ENCODE peak calls at places on chromosomes 7 and 10, in four cellular contexts. T is brain microvascular endothelial cell, W is RWPE1, U is astrocyte of the spinal cord. M is an unnamed sample.
A peak's percentile ranks its signal among the peaks of the same experiment; 100 is the strongest.

GRCh38 chr7:141158562-141158961 is 84.7 kb downstream of the TMEM178B start:
- DNase-seq in T (peak; percentile 100), W (peak; percentile 70), U (peak; percentile 99), M (no peak)

GRCh38 chr10:127976286-127976685 is 69.4 kb downstream of the PTPRE start:
- DNase-seq in T (no peak), W (no peak), U (no peak), M (no peak)

GRCh38 chr7:42869131-42870020 is 42.5 kb downstream of the C7orf25 start:
- DNase-seq in T (peak; percentile 44), W (no peak), U (no peak), M (peak; percentile 79)

GRCh38 chr7:8056431-8056830 is 87.8 kb downstream of the GLCCI1 start:
- DNase-seq in T (no peak), W (no peak), U (no peak), M (no peak)

GRCh38 chr7:107938448-107939250 is 47.7 kb downstream of the DLD start:
- DNase-seq in T (no peak), W (no peak), U (no peak), M (no peak)

GRCh38 chr7:157233677-157234076 is 95.0 kb downstream of the UBE3C start:
- DNase-seq in T (peak; percentile 48), W (no peak), U (peak; percentile 36), M (no peak)

GRCh38 chr7:144027070-144027469 is 21.7 kb upstream of the OR2A5 start:
- DNase-seq in T (no peak), W (peak; percentile 7), U (peak; percentile 46), M (no peak)

GRCh38 chr7:69833964-69834363 is 235.7 kb downstream of the AUTS2 start:
- DNase-seq in T (no peak), W (no peak), U (no peak), M (no peak)

GRCh38 chr7:44221231-44221791 is 20.5 kb downstream of the YKT6 start:
- DNase-seq in T (no peak), W (no peak), U (no peak), M (no peak)

GRCh38 chr10:74333174-74333573 is 182.2 kb downstream of the ADK start:
- DNase-seq in T (no peak), W (no peak), U (peak; percentile 70), M (no peak)

GRCh38 chr7:82805527-82805960 is 357.1 kb downstream of the PCLO start:
- DNase-seq in T (peak; percentile 77), W (peak; percentile 66), U (peak; percentile 91), M (no peak)

GRCh38 chr7:134905375-134905774 is 80.9 kb upstream of the AGBL3 start:
- DNase-seq in T (peak; percentile 81), W (no peak), U (peak; percentile 91), M (no peak)

GRCh38 chr7:79308176-79308575 is 145.3 kb downstream of the MAGI2 start:
- DNase-seq in T (no peak), W (no peak), U (no peak), M (no peak)

GRCh38 chr10:109988231-109988630 is 19.6 kb upstream of the ADD3 start:
- DNase-seq in T (no peak), W (no peak), U (no peak), M (no peak)

GRCh38 chr10:28135258-28135657 is 136.4 kb upstream of the ODAD2 start:
- DNase-seq in T (no peak), W (no peak), U (no peak), M (no peak)

GRCh38 chr10:70381491-70382421 is 669 bp downstream of the LRRC20 start:
- DNase-seq in T (peak; percentile 2), W (peak; percentile 48), U (no peak), M (peak; percentile 51)

GRCh38 chr10:99906470-99906869 is 103.3 kb downstream of the DNMBP start:
- DNase-seq in T (peak; percentile 90), W (peak; percentile 97), U (peak; percentile 96), M (no peak)

GRCh38 chr10:125105155-125105554 is 55.2 kb downstream of the CTBP2 start:
- DNase-seq in T (no peak), W (no peak), U (no peak), M (no peak)
- TF ChIP-seq CTCF in T (no peak), W (no peak), U (no peak), M (no peak)

DNA sequence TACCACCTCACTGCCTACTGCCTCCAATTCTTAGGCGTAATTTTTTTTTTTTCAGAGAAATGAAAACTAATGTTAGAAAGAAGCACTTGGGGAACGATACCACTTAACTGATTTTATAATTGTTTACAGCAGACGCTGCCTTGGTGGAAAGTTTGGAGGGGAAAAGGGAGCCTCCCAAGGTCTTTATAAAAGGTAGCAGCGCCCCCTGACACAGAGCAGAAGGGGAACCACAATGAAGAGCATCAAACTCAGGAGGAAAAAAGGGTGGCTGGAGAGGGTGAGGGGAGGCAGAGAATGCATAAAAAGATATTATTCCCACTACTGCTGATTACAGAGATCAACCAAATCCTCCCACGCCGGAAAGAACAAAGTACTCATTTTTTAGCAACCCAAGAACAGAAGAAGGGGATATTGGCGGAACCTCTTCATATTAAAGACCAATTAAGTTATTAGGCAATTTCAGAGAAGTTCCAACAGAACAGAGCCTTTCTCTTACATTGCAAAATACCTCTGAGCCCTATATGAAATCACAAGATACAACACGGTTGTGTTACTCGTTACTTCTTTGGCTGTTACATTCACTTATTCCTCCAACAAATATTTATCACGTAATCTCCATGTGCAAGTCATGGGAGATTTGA is 135.8 kb downstream of the TEX36 start:
- DNase-seq in T (no peak), W (no peak), U (no peak), M (no peak)
- TF ChIP-seq CTCF in T (no peak), W (no peak), U (no peak), M (no peak)

DNA sequence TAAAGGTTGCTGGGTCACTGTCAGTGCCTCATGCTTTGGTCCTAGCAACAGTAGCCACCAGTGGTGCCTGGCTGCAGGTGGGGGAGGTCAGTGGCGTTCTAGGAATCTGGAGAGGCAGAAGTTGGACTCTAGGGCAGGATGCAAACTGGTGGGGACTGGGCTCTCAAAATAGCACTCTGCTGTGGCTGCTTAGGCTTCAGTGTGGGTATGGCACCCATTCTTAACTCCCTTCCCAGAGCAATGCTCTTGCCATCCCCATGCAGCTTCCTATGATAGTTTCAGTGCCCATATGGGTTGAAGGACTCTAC is 330.8 kb downstream of the PCDH15 start:
- DNase-seq in T (no peak), W (no peak), U (no peak), M (no peak)
- TF ChIP-seq CTCF in T (no peak), W (no peak), U (no peak), M (no peak)

GRCh38 chr7:159000859-159001435 is 143.7 kb downstream of the VIPR2 start:
- DNase-seq in T (no peak), W (no peak), U (no peak), M (no peak)
- TF ChIP-seq CTCF in T (no peak), W (no peak), U (no peak), M (no peak)

DNA sequence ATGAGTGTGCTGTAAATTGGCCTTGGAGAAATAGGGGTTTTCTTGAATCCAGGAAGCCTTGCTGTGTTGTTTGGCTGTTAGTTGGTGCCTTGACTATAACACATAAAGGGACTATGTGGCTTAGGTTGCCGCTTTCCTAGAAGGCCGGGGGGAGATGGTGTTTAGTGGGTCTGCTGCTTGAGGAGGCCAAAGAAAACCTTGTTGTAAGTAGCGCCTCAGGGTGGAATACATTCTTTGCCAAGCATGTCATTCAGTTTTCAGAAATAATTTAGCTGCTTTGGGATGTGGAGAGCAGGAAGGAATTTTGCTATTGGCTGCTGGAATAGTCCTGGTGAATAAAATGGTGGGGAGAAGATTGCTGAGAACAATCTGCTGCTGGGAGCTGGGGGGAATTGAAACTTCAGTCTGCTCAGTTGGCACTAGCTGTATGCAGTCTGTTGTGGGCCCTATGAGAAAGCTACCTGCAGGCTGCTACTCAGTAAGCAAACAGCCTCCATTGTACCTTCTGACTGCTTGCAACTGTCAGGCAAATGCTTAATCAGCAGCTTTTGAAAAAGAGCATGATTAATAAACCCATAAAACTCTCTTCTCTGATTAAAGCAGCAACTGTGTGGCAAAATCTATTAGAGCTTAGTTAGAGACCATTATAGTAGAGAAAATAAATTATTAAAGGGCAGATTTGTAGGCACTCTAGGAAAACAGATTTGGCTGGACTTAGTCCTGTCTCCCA is 132.8 kb upstream of the WNT16 start:
- DNase-seq in T (peak; percentile 33), W (no peak), U (peak; percentile 27), M (no peak)
- TF ChIP-seq CTCF in T (no peak), W (no peak), U (no peak), M (no peak)

GRCh38 chr10:14325325-14325955 is 5.3 kb downstream of the FRMD4A start:
- DNase-seq in T (peak; percentile 35), W (no peak), U (peak; percentile 14), M (peak; percentile 85)
- TF ChIP-seq CTCF in T (peak; percentile 79), W (no peak), U (peak; percentile 62), M (peak; percentile 69)

GRCh38 chr10:18104223-18104872 is 35.9 kb upstream of the CACNB2 start:
- DNase-seq in T (peak; percentile 47), W (peak; percentile 19), U (peak; percentile 52), M (peak; percentile 73)
- TF ChIP-seq CTCF in T (peak; percentile 77), W (peak; percentile 75), U (peak; percentile 60), M (peak; percentile 72)